ENCODE peak calls at places on chromosomes 4 and X, in ten cellular contexts. T, U, Y, J, A, L, O, X, F and I are unnamed samples.

GRCh38 chrX:47191331-47191730 is 2.3 kb upstream of the UBA1 start:
- DNase-seq in T (no peak), U (no peak), Y (no peak), J (no peak), A (no peak), L (no peak), O (no peak), X (no peak), F (no peak), I (no peak)

GRCh38 chr4:154018659-154019058 is 229.8 kb upstream of the SFRP2 start:
- DNase-seq in T (no peak), U (no peak), Y (no peak), J (no peak), A (no peak), L (no peak), O (no peak), X (no peak), F (no peak), I (no peak)

GRCh38 chrX:94053575-94053974 is 379.6 kb downstream of the FAM133A start:
- DNase-seq in T (no peak), U (no peak), Y (no peak), J (no peak), A (no peak), L (no peak), O (no peak), X (no peak), F (no peak), I (no peak)

GRCh38 chr4:55406545-55406944 is 10.8 kb downstream of the TMEM165 start:
- DNase-seq in T (no peak), U (no peak), Y (no peak), J (no peak), A (no peak), L (no peak), O (no peak), X (no peak), F (no peak), I (no peak)

GRCh38 chr4:40190880-40191815 is 5.7 kb upstream of the RHOH start:
- DNase-seq in T (peak), U (no peak), Y (no peak), J (no peak), A (no peak), L (no peak), O (no peak), X (no peak), F (no peak), I (no peak)

GRCh38 chrX:102712967-102713677 is 874 bp downstream of the GPRASP2 start:
- DNase-seq in T (peak), U (no peak), Y (peak), J (peak), A (no peak), L (peak), O (peak), X (no peak), F (peak), I (no peak)

GRCh38 chr4:112652216-112652615 is 15.3 kb downstream of the LARP7 start:
- DNase-seq in T (no peak), U (no peak), Y (no peak), J (no peak), A (no peak), L (no peak), O (no peak), X (peak), F (no peak), I (no peak)

GRCh38 chrX:154531626-154532025 is 15.0 kb downstream of the G6PD start:
- DNase-seq in T (peak), U (no peak), Y (no peak), J (peak), A (no peak), L (no peak), O (no peak), X (no peak), F (no peak), I (no peak)

GRCh38 chrX:47662144-47662657 is 3.2 kb upstream of the UXT start:
- DNase-seq in T (peak), U (no peak), Y (no peak), J (peak), A (no peak), L (no peak), O (peak), X (no peak), F (peak), I (peak)

GRCh38 chr4:45063701-45064100 is 337.3 kb upstream of the GNPDA2 start:
- DNase-seq in T (no peak), U (no peak), Y (no peak), J (no peak), A (no peak), L (no peak), O (no peak), X (no peak), F (no peak), I (no peak)

GRCh38 chrX:115337735-115338134 is 48.2 kb downstream of the LUZP4 start:
- DNase-seq in T (no peak), U (no peak), Y (no peak), J (peak), A (no peak), L (no peak), O (peak), X (no peak), F (peak), I (peak)

GRCh38 chr4:8319731-8320385 is 50.3 kb downstream of the HTRA3 start:
- DNase-seq in T (no peak), U (no peak), Y (peak), J (no peak), A (no peak), L (peak), O (peak), X (no peak), F (no peak), I (no peak)

GRCh38 chr4:1215347-1216075 is 33.4 kb downstream of the CTBP1 start:
- DNase-seq in T (no peak), U (no peak), Y (no peak), J (no peak), A (no peak), L (no peak), O (no peak), X (no peak), F (no peak), I (no peak)

GRCh38 chr4:121822796-121823504 is 733 bp downstream of the CCNA2 start:
- DNase-seq in T (peak), U (no peak), Y (no peak), J (peak), A (no peak), L (no peak), O (no peak), X (no peak), F (peak), I (no peak)

GRCh38 chrX:107102980-107103379 is 15.6 kb downstream of the RBM41 start:
- DNase-seq in T (peak), U (no peak), Y (no peak), J (peak), A (no peak), L (no peak), O (no peak), X (no peak), F (no peak), I (no peak)

GRCh38 chr4:128549636-128550035 is 259.9 kb upstream of the JADE1 start:
- DNase-seq in T (no peak), U (no peak), Y (no peak), J (no peak), A (no peak), L (no peak), O (no peak), X (no peak), F (no peak), I (no peak)

GRCh38 chr4:117481742-117482141 is 396.4 kb upstream of the TRAM1L1 start:
- DNase-seq in T (no peak), U (no peak), Y (no peak), J (peak), A (no peak), L (no peak), O (no peak), X (no peak), F (peak), I (no peak)

GRCh38 chrX:9530848-9531274 is 66.0 kb downstream of the TBL1X start:
- DNase-seq in T (peak), U (no peak), Y (peak), J (peak), A (peak), L (peak), O (peak), X (peak), F (peak), I (peak)

GRCh38 chrX:24491741-24492140 is 26.7 kb downstream of the PDK3 start:
- DNase-seq in T (no peak), U (no peak), Y (no peak), J (no peak), A (no peak), L (no peak), O (no peak), X (peak), F (no peak), I (no peak)

GRCh38 chr4:158682071-158682470 is 10.0 kb downstream of the ETFDH start:
- DNase-seq in T (no peak), U (no peak), Y (no peak), J (no peak), A (no peak), L (no peak), O (no peak), X (no peak), F (no peak), I (no peak)

GRCh38 chr4:140856692-140857091 is 100.5 kb upstream of the TBC1D9 start:
- DNase-seq in T (peak), U (no peak), Y (no peak), J (peak), A (no peak), L (no peak), O (peak), X (peak), F (peak), I (peak)

GRCh38 chrX:114985967-114986592 is 31.3 kb downstream of the IL13RA2 start:
- DNase-seq in T (no peak), U (no peak), Y (no peak), J (no peak), A (no peak), L (no peak), O (peak), X (no peak), F (no peak), I (no peak)

GRCh38 chr4:53847935-53848334 is 216.5 kb downstream of the CHIC2 start:
- DNase-seq in T (no peak), U (no peak), Y (no peak), J (no peak), A (no peak), L (no peak), O (no peak), X (no peak), F (no peak), I (no peak)

GRCh38 chrX:66602381-66602938 is 36.4 kb downstream of the EDA2R start:
- DNase-seq in T (no peak), U (no peak), Y (no peak), J (no peak), A (no peak), L (no peak), O (no peak), X (no peak), F (no peak), I (no peak)

GRCh38 chr4:61201562-61202099 is 1.5 kb downstream of the ADGRL3 start:
- DNase-seq in T (no peak), U (no peak), Y (no peak), J (peak), A (no peak), L (no peak), O (no peak), X (no peak), F (no peak), I (no peak)

GRCh38 chr4:164768516-164768915 is 14.6 kb downstream of the SMIM31 start:
- DNase-seq in T (peak), U (no peak), Y (no peak), J (peak), A (no peak), L (no peak), O (peak), X (no peak), F (no peak), I (no peak)

GRCh38 chrX:50814701-50815476 is 895 bp upstream of the SHROOM4 start:
- DNase-seq in T (no peak), U (no peak), Y (no peak), J (peak), A (peak), L (peak), O (peak), X (no peak), F (no peak), I (peak)
- H3K4me3 ChIP-seq in T (no peak), U (peak), Y (peak), J (peak), A (peak), L (peak), O (peak), X (peak), F (no peak), I (peak)

GRCh38 chrX:129956145-129956544 is 26.3 kb upstream of the BCORL1 start:
- DNase-seq in T (no peak), U (no peak), Y (no peak), J (no peak), A (no peak), L (no peak), O (no peak), X (no peak), F (no peak), I (no peak)
- H3K4me3 ChIP-seq in T (no peak), U (no peak), Y (no peak), J (no peak), A (no peak), L (no peak), O (no peak), X (no peak), F (no peak), I (no peak)

GRCh38 chr4:135834471-135834870 is 1632.9 kb upstream of the PABPC4L start:
- DNase-seq in T (no peak), U (no peak), Y (no peak), J (no peak), A (no peak), L (no peak), O (no peak), X (no peak), F (no peak), I (no peak)
- H3K4me3 ChIP-seq in T (no peak), U (no peak), Y (no peak), J (no peak), A (no peak), L (no peak), O (no peak), X (no peak), F (no peak), I (no peak)

GRCh38 chr4:77493829-77494551 is 111.6 kb upstream of the CXCL13 start:
- DNase-seq in T (no peak), U (no peak), Y (no peak), J (no peak), A (no peak), L (no peak), O (no peak), X (no peak), F (no peak), I (no peak)
- H3K4me3 ChIP-seq in T (no peak), U (no peak), Y (no peak), J (no peak), A (no peak), L (no peak), O (no peak), X (no peak), F (no peak), I (no peak)

DNA sequence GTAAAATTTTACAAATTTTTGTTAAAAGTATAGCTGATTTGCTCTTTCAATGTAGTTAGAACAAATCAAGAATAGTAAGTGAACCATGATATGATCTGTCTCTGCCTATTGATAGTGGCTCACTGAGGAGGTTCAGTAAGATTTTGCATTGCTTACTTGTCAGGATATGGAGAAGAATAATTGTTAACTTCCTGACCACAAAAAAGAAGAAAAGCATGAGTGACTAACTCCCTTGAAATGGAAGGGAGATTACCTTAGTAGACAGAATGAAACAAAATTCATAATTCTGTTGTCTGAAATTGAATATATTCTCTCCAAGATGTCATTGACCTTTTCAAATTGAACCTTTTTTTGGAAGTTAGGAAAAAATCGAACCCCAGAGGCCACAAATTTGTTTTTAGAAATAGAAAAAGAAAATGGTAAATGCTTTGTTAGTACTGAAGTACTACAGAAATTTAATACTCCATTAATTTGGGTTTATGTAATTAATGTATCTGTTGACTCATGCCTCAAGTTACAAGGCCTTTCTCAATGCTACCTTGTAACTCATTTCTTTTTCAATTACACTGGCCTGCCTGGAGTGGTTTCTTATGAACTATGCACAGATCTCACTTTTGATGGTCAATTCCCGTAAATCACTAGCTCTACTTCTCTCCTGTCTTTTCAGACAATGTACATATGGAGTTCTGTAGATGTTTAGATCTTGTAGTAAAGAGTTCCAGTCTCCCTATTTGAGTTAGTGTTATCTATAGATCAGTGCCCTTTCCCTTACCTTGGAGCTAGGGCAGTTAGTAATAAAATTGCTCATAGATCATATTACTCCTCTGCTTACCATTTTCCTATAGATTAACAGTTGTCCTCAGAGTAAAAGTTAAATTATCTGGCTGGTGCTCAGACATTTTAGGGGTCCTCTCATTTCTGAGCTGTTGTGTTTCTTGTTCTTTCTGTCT is 139.4 kb downstream of the TLL1 start:
- DNase-seq in T (no peak), U (no peak), Y (no peak), J (peak), A (no peak), L (no peak), O (no peak), X (no peak), F (no peak), I (no peak)
- H3K4me3 ChIP-seq in T (no peak), U (no peak), Y (no peak), J (no peak), A (no peak), L (no peak), O (no peak), X (no peak), F (no peak), I (no peak)